ENCODE peak calls at places on chromosomes 2 and 18, in five cellular contexts. One of them, this sample, is unnamed.

GRCh38 chr2:175363719-175364118 is 182.2 kb upstream of the ATP5MC3 start:
- DNase-seq in HTR-8/SVneo: no peak
- DNase-seq in NCI-H345: peak
- DNase-seq in HEK293T: no peak
- DNase-seq in cardiac fibroblast: no peak
- DNase-seq in this sample: no peak

GRCh38 chr2:69138247-69138754 is 125.3 kb downstream of the ANTXR1 start:
- DNase-seq in cardiac fibroblast: peak
- DNase-seq in HTR-8/SVneo: peak
- DNase-seq in HEK293T: no peak
- DNase-seq in NCI-H345: no peak
- DNase-seq in this sample: peak

GRCh38 chr2:240351826-240352426 is 83.5 kb upstream of the GPC1 start:
- DNase-seq in HTR-8/SVneo: no peak
- DNase-seq in NCI-H345: peak
- DNase-seq in cardiac fibroblast: no peak
- DNase-seq in HEK293T: no peak
- DNase-seq in this sample: no peak

GRCh38 chr2:145593991-145594702 is 1074.2 kb upstream of the ZEB2 start:
- DNase-seq in NCI-H345: no peak
- DNase-seq in HTR-8/SVneo: peak
- DNase-seq in HEK293T: no peak
- DNase-seq in cardiac fibroblast: peak
- DNase-seq in this sample: no peak

GRCh38 chr2:174492963-174493431 is 6.2 kb upstream of the GPR155 start:
- DNase-seq in cardiac fibroblast: no peak
- DNase-seq in HEK293T: no peak
- DNase-seq in HTR-8/SVneo: no peak
- DNase-seq in NCI-H345: no peak
- DNase-seq in this sample: no peak

GRCh38 chr2:133993160-133993559 is 260.7 kb upstream of the MGAT5 start:
- DNase-seq in NCI-H345: no peak
- DNase-seq in cardiac fibroblast: no peak
- DNase-seq in HTR-8/SVneo: no peak
- DNase-seq in HEK293T: no peak
- DNase-seq in this sample: no peak

GRCh38 chr2:219282943-219283581 is 3.9 kb downstream of the DNAJB2 start:
- DNase-seq in HTR-8/SVneo: no peak
- DNase-seq in NCI-H345: no peak
- DNase-seq in cardiac fibroblast: no peak
- DNase-seq in HEK293T: no peak
- DNase-seq in this sample: no peak

GRCh38 chr18:50879302-50880107 is 587 bp downstream of the ME2 start:
- DNase-seq in cardiac fibroblast: peak
- DNase-seq in NCI-H345: peak
- DNase-seq in HEK293T: peak
- DNase-seq in HTR-8/SVneo: no peak
- DNase-seq in this sample: no peak

GRCh38 chr18:31237142-31237541 is 74.5 kb upstream of the DSC1 start:
- DNase-seq in NCI-H345: no peak
- DNase-seq in HEK293T: no peak
- DNase-seq in cardiac fibroblast: no peak
- DNase-seq in HTR-8/SVneo: no peak
- DNase-seq in this sample: no peak

GRCh38 chr18:57243624-57244179 is 96.8 kb downstream of the BOD1L2 start:
- DNase-seq in NCI-H345: no peak
- DNase-seq in HTR-8/SVneo: no peak
- DNase-seq in HEK293T: no peak
- DNase-seq in cardiac fibroblast: no peak
- DNase-seq in this sample: no peak

GRCh38 chr18:58618822-58619553 is 9.9 kb downstream of the ALPK2 start:
- DNase-seq in cardiac fibroblast: no peak
- DNase-seq in NCI-H345: no peak
- DNase-seq in HEK293T: no peak
- DNase-seq in HTR-8/SVneo: no peak
- DNase-seq in this sample: no peak

GRCh38 chr2:85763831-85764230 is 10.0 kb downstream of the ATOH8 start:
- DNase-seq in HTR-8/SVneo: no peak
- DNase-seq in HEK293T: no peak
- DNase-seq in cardiac fibroblast: no peak
- DNase-seq in NCI-H345: no peak
- DNase-seq in this sample: no peak

GRCh38 chr18:68267583-68267982 is 447.3 kb downstream of the TMX3 start:
- DNase-seq in cardiac fibroblast: peak
- DNase-seq in HEK293T: no peak
- DNase-seq in HTR-8/SVneo: no peak
- DNase-seq in NCI-H345: no peak
- DNase-seq in this sample: no peak

GRCh38 chr18:10522574-10522973 is 3.3 kb upstream of the NAPG start:
- DNase-seq in HTR-8/SVneo: no peak
- DNase-seq in NCI-H345: no peak
- DNase-seq in HEK293T: no peak
- DNase-seq in cardiac fibroblast: no peak
- DNase-seq in this sample: no peak

GRCh38 chr2:150042844-150043503 is 444.5 kb downstream of the RND3 start:
- DNase-seq in NCI-H345: peak
- DNase-seq in cardiac fibroblast: no peak
- DNase-seq in HTR-8/SVneo: no peak
- DNase-seq in HEK293T: no peak
- DNase-seq in this sample: no peak

GRCh38 chr2:7523557-7524210 is 606.5 kb downstream of the RNF144A start:
- DNase-seq in HTR-8/SVneo: no peak
- DNase-seq in HEK293T: no peak
- DNase-seq in cardiac fibroblast: no peak
- DNase-seq in NCI-H345: no peak
- DNase-seq in this sample: no peak

GRCh38 chr2:174846941-174847938 is 83.0 kb upstream of the CHRNA1 start:
- DNase-seq in HTR-8/SVneo: peak
- DNase-seq in HEK293T: peak
- DNase-seq in cardiac fibroblast: peak
- DNase-seq in NCI-H345: no peak
- DNase-seq in this sample: no peak

GRCh38 chr2:145407-145806 is 99.1 kb upstream of the FAM110C start:
- DNase-seq in cardiac fibroblast: no peak
- DNase-seq in HEK293T: no peak
- DNase-seq in HTR-8/SVneo: no peak
- DNase-seq in NCI-H345: no peak
- DNase-seq in this sample: no peak

GRCh38 chr18:65567372-65567771 is 183.4 kb upstream of the CDH7 start:
- DNase-seq in HEK293T: peak
- DNase-seq in cardiac fibroblast: peak
- DNase-seq in NCI-H345: peak
- DNase-seq in HTR-8/SVneo: no peak
- DNase-seq in this sample: no peak

GRCh38 chr18:76806301-76806700 is 16.1 kb upstream of the ZNF236 start:
- DNase-seq in cardiac fibroblast: no peak
- DNase-seq in NCI-H345: no peak
- DNase-seq in HEK293T: no peak
- DNase-seq in HTR-8/SVneo: no peak
- DNase-seq in this sample: no peak

GRCh38 chr2:67997528-67998267 is 65.1 kb downstream of the C1D start:
- DNase-seq in NCI-H345: peak
- DNase-seq in HEK293T: no peak
- DNase-seq in cardiac fibroblast: peak
- DNase-seq in HTR-8/SVneo: peak
- DNase-seq in this sample: peak

GRCh38 chr18:45871655-45872054 is 46.2 kb downstream of the SIGLEC15 start:
- DNase-seq in HEK293T: no peak
- DNase-seq in HTR-8/SVneo: peak
- DNase-seq in cardiac fibroblast: peak
- DNase-seq in NCI-H345: no peak
- DNase-seq in this sample: no peak

GRCh38 chr2:176159678-176160250 is 2.7 kb downstream of the HOXD3 start:
- DNase-seq in HEK293T: no peak
- DNase-seq in cardiac fibroblast: no peak
- DNase-seq in HTR-8/SVneo: no peak
- DNase-seq in NCI-H345: no peak
- DNase-seq in this sample: no peak

GRCh38 chr18:32922951-32923430 is 150.2 kb upstream of the KLHL14 start:
- DNase-seq in cardiac fibroblast: no peak
- DNase-seq in NCI-H345: no peak
- DNase-seq in HEK293T: peak
- DNase-seq in HTR-8/SVneo: no peak
- DNase-seq in this sample: no peak

GRCh38 chr18:12779043-12779442 is 76.2 kb downstream of the PSMG2 start:
- DNase-seq in cardiac fibroblast: no peak
- DNase-seq in HEK293T: no peak
- DNase-seq in HTR-8/SVneo: no peak
- DNase-seq in NCI-H345: no peak
- DNase-seq in this sample: no peak

GRCh38 chr2:63486861-63487290 is 101.4 kb downstream of the WDPCP start:
- DNase-seq in NCI-H345: no peak
- DNase-seq in HTR-8/SVneo: no peak
- DNase-seq in cardiac fibroblast: no peak
- DNase-seq in HEK293T: no peak
- DNase-seq in this sample: no peak

This sample was measured in Panc1.